ENCODE peak calls at places on chromosomes 2 and 18, in five cellular contexts. E, U, F, Y and X are unnamed samples.

GRCh38 chr2:226030369-226031077 is 631.0 kb downstream of the NYAP2 start:
- DNase-seq in U (peak), F (no peak), E (no peak), Y (no peak), X (peak)

GRCh38 chr18:11518788-11519685 is 90.4 kb upstream of the SLC35G4 start:
- DNase-seq in E (peak), Y (peak), U (peak), F (peak), X (peak)

GRCh38 chr2:7758065-7758759 is 841.0 kb downstream of the RNF144A start:
- DNase-seq in U (no peak), F (no peak), Y (no peak), E (no peak), X (peak)

GRCh38 chr2:241804326-241805276 is 4.4 kb upstream of the NEU4 start:
- DNase-seq in E (no peak), Y (no peak), F (no peak), U (no peak), X (peak)

GRCh38 chr2:41004700-41005099 is 552.8 kb upstream of the SLC8A1 start:
- DNase-seq in Y (no peak), U (no peak), F (no peak), E (no peak), X (no peak)

GRCh38 chr2:73291093-73291460 is 2.3 kb downstream of the EGR4 start:
- DNase-seq in F (no peak), Y (peak), U (peak), E (peak), X (peak)

GRCh38 chr18:48609820-48610815 is 71.3 kb downstream of the CTIF start:
- DNase-seq in U (no peak), Y (no peak), F (no peak), E (no peak), X (no peak)

GRCh38 chr18:36518839-36519238 is 221.3 kb downstream of the FHOD3 start:
- DNase-seq in F (no peak), Y (no peak), E (no peak), U (peak), X (no peak)

GRCh38 chr18:60549338-60549960 is 176.9 kb upstream of the MC4R start:
- DNase-seq in U (peak), E (peak), Y (no peak), F (peak), X (peak)

GRCh38 chr2:25072606-25073005 is 30.7 kb downstream of the EFR3B start:
- DNase-seq in Y (no peak), U (no peak), E (no peak), F (no peak), X (no peak)

GRCh38 chr18:67318651-67319050 is 197.9 kb downstream of the DSEL start:
- DNase-seq in E (no peak), Y (no peak), F (no peak), U (no peak), X (no peak)

GRCh38 chr2:220104871-220105351 is 477.5 kb downstream of the SLC4A3 start:
- DNase-seq in Y (no peak), F (no peak), U (peak), E (no peak), X (no peak)
- TF ChIP-seq CTCF in Y (no peak), F (no peak), U (peak), E (no peak), X (no peak)

DNA sequence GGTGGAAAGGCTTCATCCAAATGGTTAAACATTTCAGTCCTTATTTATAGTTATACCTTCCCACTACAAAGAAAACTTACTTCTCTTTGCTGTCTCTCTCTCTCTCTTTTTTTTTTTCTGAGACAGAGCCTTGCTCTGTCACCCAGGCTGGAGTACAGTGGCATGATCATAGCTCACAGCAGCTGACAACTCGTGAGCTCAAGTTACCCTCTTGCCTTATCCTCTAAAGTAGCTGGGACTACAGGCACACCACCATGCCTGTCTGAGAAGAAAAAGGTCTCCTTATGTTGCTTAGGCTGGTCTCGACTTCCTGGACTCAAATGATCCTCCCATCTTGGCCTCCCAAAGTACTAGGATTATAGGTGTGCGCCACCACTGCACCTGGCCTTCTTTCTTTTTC is 32.3 kb upstream of the OLA1 start:
- DNase-seq in U (no peak), Y (no peak), F (no peak), E (no peak), X (no peak)
- TF ChIP-seq CTCF in U (no peak), Y (no peak), F (no peak), E (no peak), X (no peak)

GRCh38 chr2:224056889-224057288 is 17.8 kb upstream of the SERPINE2 start:
- DNase-seq in U (no peak), E (no peak), F (no peak), Y (no peak), X (no peak)

GRCh38 chr2:224059178-224059577 is 20.1 kb upstream of the SERPINE2 start:
- DNase-seq in Y (no peak), U (no peak), E (no peak), F (no peak), X (no peak)

GRCh38 chr2:224055101-224055500 is 16.0 kb upstream of the SERPINE2 start:
- DNase-seq in E (no peak), U (no peak), F (no peak), Y (no peak), X (no peak)

GRCh38 chr2:224060783-224061482 is 21.8 kb upstream of the SERPINE2 start:
- DNase-seq in F (no peak), Y (no peak), U (no peak), E (no peak), X (no peak)

DNA sequence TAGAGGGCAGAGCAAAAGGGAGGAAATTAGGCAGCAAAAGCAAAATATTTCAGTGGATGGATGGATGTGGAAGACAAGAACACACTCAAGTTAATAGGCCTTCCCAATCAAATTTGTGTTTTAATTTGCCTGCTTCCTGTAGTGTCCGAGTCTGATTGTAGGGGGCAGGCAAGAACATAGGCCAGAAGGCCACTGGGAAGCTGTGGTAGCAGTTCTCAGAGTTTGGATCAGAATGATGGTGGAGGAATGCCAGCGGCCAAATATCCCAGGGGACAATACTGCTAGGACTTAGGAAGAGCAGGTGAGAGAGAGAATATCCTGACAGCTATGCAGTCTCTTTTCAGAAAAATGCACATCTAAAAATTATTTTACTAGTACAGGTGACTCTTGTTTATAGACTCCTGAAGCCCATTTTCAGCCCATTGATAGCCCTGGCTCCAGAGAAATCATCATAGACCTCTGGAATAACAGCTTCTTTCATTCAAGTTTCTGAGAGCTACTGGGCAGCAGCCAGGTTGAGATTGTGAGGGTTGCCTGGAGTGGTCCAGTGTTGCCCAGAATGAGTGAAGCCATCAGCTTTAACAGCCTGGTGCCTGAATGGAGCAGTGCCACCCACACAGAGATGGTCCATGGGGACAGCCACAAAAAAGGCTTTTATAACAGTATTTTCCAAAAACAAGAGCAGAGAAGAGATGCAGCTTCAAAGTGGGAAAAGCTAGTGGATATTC is 19.1 kb upstream of the SERPINE2 start:
- DNase-seq in Y (no peak), F (no peak), U (no peak), E (no peak), X (no peak)
- TF ChIP-seq CTCF in Y (no peak), F (no peak), U (peak), E (no peak), X (no peak)

GRCh38 chr18:62729487-62730386 is 14.4 kb downstream of the PHLPP1 start:
- DNase-seq in U (no peak), F (no peak), Y (no peak), E (no peak), X (peak)

GRCh38 chr18:62736077-62736476 is 20.7 kb downstream of the PHLPP1 start:
- DNase-seq in E (no peak), F (no peak), U (no peak), Y (no peak), X (no peak)

GRCh38 chr18:62735387-62735786 is 20.0 kb downstream of the PHLPP1 start:
- DNase-seq in U (no peak), F (no peak), Y (no peak), E (no peak), X (no peak)

GRCh38 chr18:62730926-62731325 is 15.6 kb downstream of the PHLPP1 start:
- DNase-seq in U (no peak), E (no peak), Y (no peak), F (no peak), X (no peak)

DNA sequence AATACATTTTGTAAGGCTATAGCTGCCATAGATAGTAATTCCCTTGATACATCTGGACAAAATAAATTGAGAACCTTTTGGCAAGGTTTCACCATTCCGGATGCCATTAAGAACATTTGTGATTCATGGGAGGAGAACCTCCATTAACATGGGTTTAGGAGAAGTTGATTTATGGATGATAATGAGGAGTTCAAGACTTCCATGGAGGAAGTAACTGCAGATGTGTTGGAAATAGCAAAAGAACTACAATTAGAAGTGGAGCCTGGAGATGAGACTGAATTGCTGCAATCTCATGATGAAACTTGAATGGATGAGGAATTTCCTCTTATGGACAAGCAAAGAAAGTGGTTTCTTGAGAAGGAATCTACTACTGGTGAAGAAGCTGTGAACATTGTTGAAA is 17.3 kb downstream of the PHLPP1 start:
- DNase-seq in F (no peak), Y (no peak), E (no peak), U (no peak), X (no peak)
- TF ChIP-seq CTCF in F (no peak), Y (no peak), E (no peak), U (no peak), X (no peak)

GRCh38 chr2:54763636-54764291 is 40.3 kb downstream of the EML6 start:
- DNase-seq in F (no peak), Y (peak), E (no peak), U (no peak), X (no peak)
- TF ChIP-seq CTCF in F (peak), Y (no peak), E (peak), U (peak), X (peak)

DNA sequence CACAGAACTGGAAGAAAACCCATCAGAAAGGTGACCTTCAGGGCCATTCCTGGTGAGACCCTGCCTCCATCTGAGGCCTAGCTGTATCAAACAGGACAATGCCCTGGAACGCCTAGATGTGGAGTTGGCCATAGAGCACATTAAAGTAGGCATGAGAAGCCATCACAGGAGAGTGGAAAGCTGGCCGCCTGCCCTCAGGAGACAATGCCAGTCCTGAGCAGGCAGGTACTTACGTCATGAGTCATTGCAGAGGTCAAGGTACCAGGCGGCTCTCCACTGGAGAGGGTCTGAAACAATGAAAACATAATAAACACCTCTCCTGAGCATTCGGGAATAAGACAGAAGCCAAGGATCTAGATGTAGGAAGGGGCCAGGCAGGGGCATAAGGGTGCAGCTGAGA is 68.6 kb downstream of the CCDC93 start:
- DNase-seq in Y (no peak), E (no peak), F (no peak), U (no peak), X (no peak)
- TF ChIP-seq CTCF in Y (no peak), E (no peak), F (no peak), U (no peak), X (no peak)

DNA sequence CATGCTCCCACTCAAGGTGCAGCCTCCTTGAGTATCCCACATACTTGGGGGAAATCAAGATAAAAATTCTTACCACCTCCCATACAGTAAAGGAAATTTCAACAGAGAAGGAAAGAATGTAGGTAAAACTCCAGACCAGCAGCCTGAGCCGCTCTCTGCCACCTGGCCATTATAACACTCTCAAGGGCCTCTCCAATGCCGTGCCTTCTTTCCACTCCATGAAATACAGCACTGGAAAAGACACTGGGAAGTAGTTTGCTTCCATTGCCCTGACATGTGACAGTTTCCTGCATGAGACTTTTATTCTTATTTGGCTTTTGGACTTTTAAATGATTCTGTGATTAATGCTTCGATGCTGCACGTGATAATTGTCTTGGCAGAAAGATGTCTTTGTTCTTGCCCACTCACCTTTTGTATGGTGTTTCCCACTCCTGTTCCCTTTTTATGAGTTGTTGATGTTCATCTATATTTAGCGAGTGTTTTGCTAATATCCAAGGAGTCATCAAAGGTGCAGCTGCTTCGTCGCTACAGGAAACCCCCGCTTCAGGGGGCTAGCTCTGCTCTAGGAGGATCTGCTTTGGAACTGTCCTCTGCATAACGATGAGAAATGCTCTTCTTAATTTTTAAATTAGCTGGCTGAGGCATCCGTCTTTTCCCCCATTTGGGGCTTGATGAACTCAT is 179.5 kb downstream of the TXNL1 start:
- DNase-seq in E (no peak), Y (no peak), U (no peak), F (no peak), X (no peak)
- TF ChIP-seq CTCF in E (no peak), Y (no peak), U (no peak), F (no peak), X (no peak)